ENCODE peak calls at places on chromosome 15, in ten cellular contexts. One of them, this sample, is unnamed.

GRCh38 chr15:49101536-49101935 is 53.9 kb downstream of the COPS2 start:
- DNase-seq in stimulated activated naive CD8-positive, alpha-beta T cell treated with anti-CD3 and anti-CD28 coated beads, Interleukin-15, Interleukin-2, amounts not matched to agents 100 U/mL and 50 U/mL, for 24 hours: no peak
- DNase-seq in lower lobe of right lung: no peak
- DNase-seq in aorta: no peak
- DNase-seq in SJSA1: peak; percentile 49
- DNase-seq in non-pigmented ciliary epithelial cell: no peak
- DNase-seq in fibroblast of lung: peak; percentile 71
- DNase-seq in effector memory CD8-positive, alpha-beta T cell: no peak
- DNase-seq in NCI-H1092 treated with DMSO at 0.1 percent for 48 hours: no peak
- DNase-seq in H54: no peak
- DNase-seq in this sample: no peak

GRCh38 chr15:25245801-25246622 is 192.8 kb downstream of the UBE3A start:
- DNase-seq in effector memory CD8-positive, alpha-beta T cell: no peak
- DNase-seq in H54: no peak
- DNase-seq in lower lobe of right lung: peak; percentile 24
- DNase-seq in non-pigmented ciliary epithelial cell: no peak
- DNase-seq in stimulated activated naive CD8-positive, alpha-beta T cell treated with anti-CD3 and anti-CD28 coated beads, Interleukin-15, Interleukin-2, amounts not matched to agents 100 U/mL and 50 U/mL, for 24 hours: no peak
- DNase-seq in NCI-H1092 treated with DMSO at 0.1 percent for 48 hours: no peak
- DNase-seq in SJSA1: no peak
- DNase-seq in fibroblast of lung: no peak
- DNase-seq in aorta: peak; percentile 55
- DNase-seq in this sample: no peak

GRCh38 chr15:39127925-39128617 is 452.8 kb upstream of the THBS1 start:
- DNase-seq in stimulated activated naive CD8-positive, alpha-beta T cell treated with anti-CD3 and anti-CD28 coated beads, Interleukin-15, Interleukin-2, amounts not matched to agents 100 U/mL and 50 U/mL, for 24 hours: peak; percentile 9
- DNase-seq in lower lobe of right lung: no peak
- DNase-seq in fibroblast of lung: peak; percentile 99
- DNase-seq in effector memory CD8-positive, alpha-beta T cell: no peak
- DNase-seq in aorta: no peak
- DNase-seq in SJSA1: peak; percentile 98
- DNase-seq in NCI-H1092 treated with DMSO at 0.1 percent for 48 hours: peak; percentile 1
- DNase-seq in H54: peak; percentile 25
- DNase-seq in non-pigmented ciliary epithelial cell: peak; percentile 90
- DNase-seq in this sample: no peak

GRCh38 chr15:90031231-90031791 is 30.2 kb downstream of the ZNF710 start:
- DNase-seq in H54: no peak
- DNase-seq in stimulated activated naive CD8-positive, alpha-beta T cell treated with anti-CD3 and anti-CD28 coated beads, Interleukin-15, Interleukin-2, amounts not matched to agents 100 U/mL and 50 U/mL, for 24 hours: peak; percentile 28
- DNase-seq in aorta: no peak
- DNase-seq in lower lobe of right lung: no peak
- DNase-seq in effector memory CD8-positive, alpha-beta T cell: no peak
- DNase-seq in SJSA1: no peak
- DNase-seq in non-pigmented ciliary epithelial cell: no peak
- DNase-seq in fibroblast of lung: peak; percentile 18
- DNase-seq in NCI-H1092 treated with DMSO at 0.1 percent for 48 hours: no peak
- DNase-seq in this sample: no peak

GRCh38 chr15:63532307-63532744 is 27.9 kb downstream of the USP3 start:
- DNase-seq in H54: no peak
- DNase-seq in aorta: no peak
- DNase-seq in SJSA1: no peak
- DNase-seq in non-pigmented ciliary epithelial cell: no peak
- DNase-seq in effector memory CD8-positive, alpha-beta T cell: no peak
- DNase-seq in NCI-H1092 treated with DMSO at 0.1 percent for 48 hours: no peak
- DNase-seq in lower lobe of right lung: no peak
- DNase-seq in stimulated activated naive CD8-positive, alpha-beta T cell treated with anti-CD3 and anti-CD28 coated beads, Interleukin-15, Interleukin-2, amounts not matched to agents 100 U/mL and 50 U/mL, for 24 hours: no peak
- DNase-seq in fibroblast of lung: no peak
- DNase-seq in this sample: no peak

GRCh38 chr15:95025924-95026728 is 794.8 kb downstream of the MCTP2 start:
- DNase-seq in non-pigmented ciliary epithelial cell: peak; percentile 28
- DNase-seq in aorta: peak; percentile 78
- DNase-seq in H54: peak; percentile 3
- DNase-seq in stimulated activated naive CD8-positive, alpha-beta T cell treated with anti-CD3 and anti-CD28 coated beads, Interleukin-15, Interleukin-2, amounts not matched to agents 100 U/mL and 50 U/mL, for 24 hours: peak; percentile 32
- DNase-seq in SJSA1: peak; percentile 41
- DNase-seq in fibroblast of lung: peak; percentile 39
- DNase-seq in effector memory CD8-positive, alpha-beta T cell: no peak
- DNase-seq in NCI-H1092 treated with DMSO at 0.1 percent for 48 hours: no peak
- DNase-seq in lower lobe of right lung: no peak
- DNase-seq in this sample: no peak

GRCh38 chr15:53193149-53193548 is 403.0 kb upstream of the ONECUT1 start:
- DNase-seq in H54: no peak
- DNase-seq in lower lobe of right lung: no peak
- DNase-seq in NCI-H1092 treated with DMSO at 0.1 percent for 48 hours: no peak
- DNase-seq in SJSA1: no peak
- DNase-seq in fibroblast of lung: peak; percentile 6
- DNase-seq in aorta: no peak
- DNase-seq in non-pigmented ciliary epithelial cell: no peak
- DNase-seq in stimulated activated naive CD8-positive, alpha-beta T cell treated with anti-CD3 and anti-CD28 coated beads, Interleukin-15, Interleukin-2, amounts not matched to agents 100 U/mL and 50 U/mL, for 24 hours: no peak
- DNase-seq in effector memory CD8-positive, alpha-beta T cell: no peak
- DNase-seq in this sample: no peak

GRCh38 chr15:64146885-64147681 is 4.4 kb upstream of the SNX22 start:
- DNase-seq in effector memory CD8-positive, alpha-beta T cell: no peak
- DNase-seq in stimulated activated naive CD8-positive, alpha-beta T cell treated with anti-CD3 and anti-CD28 coated beads, Interleukin-15, Interleukin-2, amounts not matched to agents 100 U/mL and 50 U/mL, for 24 hours: no peak
- DNase-seq in aorta: no peak
- DNase-seq in fibroblast of lung: peak; percentile 34
- DNase-seq in NCI-H1092 treated with DMSO at 0.1 percent for 48 hours: peak; percentile 49
- DNase-seq in lower lobe of right lung: no peak
- DNase-seq in H54: no peak
- DNase-seq in SJSA1: no peak
- DNase-seq in non-pigmented ciliary epithelial cell: no peak
- DNase-seq in this sample: no peak

GRCh38 chr15:63870403-63871209 is 36.9 kb upstream of the HERC1 start:
- DNase-seq in lower lobe of right lung: no peak
- DNase-seq in non-pigmented ciliary epithelial cell: peak; percentile 37
- DNase-seq in H54: peak; percentile 59
- DNase-seq in fibroblast of lung: peak; percentile 82
- DNase-seq in effector memory CD8-positive, alpha-beta T cell: no peak
- DNase-seq in stimulated activated naive CD8-positive, alpha-beta T cell treated with anti-CD3 and anti-CD28 coated beads, Interleukin-15, Interleukin-2, amounts not matched to agents 100 U/mL and 50 U/mL, for 24 hours: no peak
- DNase-seq in aorta: no peak
- DNase-seq in SJSA1: peak; percentile 46
- DNase-seq in NCI-H1092 treated with DMSO at 0.1 percent for 48 hours: no peak
- DNase-seq in this sample: no peak

GRCh38 chr15:52642386-52643361 is 36.5 kb downstream of the ATOSA start:
- DNase-seq in stimulated activated naive CD8-positive, alpha-beta T cell treated with anti-CD3 and anti-CD28 coated beads, Interleukin-15, Interleukin-2, amounts not matched to agents 100 U/mL and 50 U/mL, for 24 hours: no peak
- DNase-seq in H54: peak; percentile 7
- DNase-seq in lower lobe of right lung: no peak
- DNase-seq in aorta: no peak
- DNase-seq in SJSA1: no peak
- DNase-seq in fibroblast of lung: peak; percentile 92
- DNase-seq in non-pigmented ciliary epithelial cell: no peak
- DNase-seq in effector memory CD8-positive, alpha-beta T cell: no peak
- DNase-seq in NCI-H1092 treated with DMSO at 0.1 percent for 48 hours: no peak
- DNase-seq in this sample: no peak

GRCh38 chr15:74179983-74180688 is 6.6 kb downstream of the ISLR start:
- DNase-seq in lower lobe of right lung: peak; percentile 32
- DNase-seq in H54: peak; percentile 54
- DNase-seq in non-pigmented ciliary epithelial cell: no peak
- DNase-seq in aorta: peak; percentile 80
- DNase-seq in effector memory CD8-positive, alpha-beta T cell: no peak
- DNase-seq in NCI-H1092 treated with DMSO at 0.1 percent for 48 hours: no peak
- DNase-seq in SJSA1: peak; percentile 21
- DNase-seq in fibroblast of lung: peak; percentile 81
- DNase-seq in stimulated activated naive CD8-positive, alpha-beta T cell treated with anti-CD3 and anti-CD28 coated beads, Interleukin-15, Interleukin-2, amounts not matched to agents 100 U/mL and 50 U/mL, for 24 hours: no peak
- DNase-seq in this sample: no peak

GRCh38 chr15:96977886-96978285 is 647.4 kb downstream of the NR2F2 start:
- DNase-seq in NCI-H1092 treated with DMSO at 0.1 percent for 48 hours: no peak
- DNase-seq in fibroblast of lung: no peak
- DNase-seq in H54: no peak
- DNase-seq in stimulated activated naive CD8-positive, alpha-beta T cell treated with anti-CD3 and anti-CD28 coated beads, Interleukin-15, Interleukin-2, amounts not matched to agents 100 U/mL and 50 U/mL, for 24 hours: no peak
- DNase-seq in aorta: no peak
- DNase-seq in effector memory CD8-positive, alpha-beta T cell: no peak
- DNase-seq in non-pigmented ciliary epithelial cell: no peak
- DNase-seq in lower lobe of right lung: no peak
- DNase-seq in SJSA1: no peak
- DNase-seq in this sample: no peak

GRCh38 chr15:55522741-55523450 is 14.9 kb upstream of the DNAAF4 start:
- DNase-seq in aorta: no peak
- DNase-seq in H54: no peak
- DNase-seq in fibroblast of lung: no peak
- DNase-seq in stimulated activated naive CD8-positive, alpha-beta T cell treated with anti-CD3 and anti-CD28 coated beads, Interleukin-15, Interleukin-2, amounts not matched to agents 100 U/mL and 50 U/mL, for 24 hours: no peak
- DNase-seq in SJSA1: no peak
- DNase-seq in lower lobe of right lung: no peak
- DNase-seq in non-pigmented ciliary epithelial cell: no peak
- DNase-seq in NCI-H1092 treated with DMSO at 0.1 percent for 48 hours: no peak
- DNase-seq in effector memory CD8-positive, alpha-beta T cell: no peak
- DNase-seq in this sample: no peak

GRCh38 chr15:74203914-74204431 is 1.4 kb upstream of the STRA6 start:
- DNase-seq in effector memory CD8-positive, alpha-beta T cell: no peak
- DNase-seq in NCI-H1092 treated with DMSO at 0.1 percent for 48 hours: no peak
- DNase-seq in aorta: peak; percentile 92
- DNase-seq in lower lobe of right lung: no peak
- DNase-seq in non-pigmented ciliary epithelial cell: no peak
- DNase-seq in H54: no peak
- DNase-seq in stimulated activated naive CD8-positive, alpha-beta T cell treated with anti-CD3 and anti-CD28 coated beads, Interleukin-15, Interleukin-2, amounts not matched to agents 100 U/mL and 50 U/mL, for 24 hours: no peak
- DNase-seq in fibroblast of lung: peak; percentile 86
- DNase-seq in SJSA1: no peak
- DNase-seq in this sample: peak; percentile 74

GRCh38 chr15:67202991-67203390 is 51.5 kb downstream of the AAGAB start:
- DNase-seq in aorta: no peak
- DNase-seq in lower lobe of right lung: no peak
- DNase-seq in H54: no peak
- DNase-seq in effector memory CD8-positive, alpha-beta T cell: no peak
- DNase-seq in stimulated activated naive CD8-positive, alpha-beta T cell treated with anti-CD3 and anti-CD28 coated beads, Interleukin-15, Interleukin-2, amounts not matched to agents 100 U/mL and 50 U/mL, for 24 hours: no peak
- DNase-seq in fibroblast of lung: no peak
- DNase-seq in SJSA1: no peak
- DNase-seq in NCI-H1092 treated with DMSO at 0.1 percent for 48 hours: no peak
- DNase-seq in non-pigmented ciliary epithelial cell: no peak
- DNase-seq in this sample: no peak

GRCh38 chr15:99409560-99409959 is 156.2 kb upstream of the MEF2A start:
- DNase-seq in non-pigmented ciliary epithelial cell: no peak
- DNase-seq in lower lobe of right lung: no peak
- DNase-seq in effector memory CD8-positive, alpha-beta T cell: no peak
- DNase-seq in SJSA1: no peak
- DNase-seq in NCI-H1092 treated with DMSO at 0.1 percent for 48 hours: no peak
- DNase-seq in aorta: no peak
- DNase-seq in H54: no peak
- DNase-seq in fibroblast of lung: no peak
- DNase-seq in stimulated activated naive CD8-positive, alpha-beta T cell treated with anti-CD3 and anti-CD28 coated beads, Interleukin-15, Interleukin-2, amounts not matched to agents 100 U/mL and 50 U/mL, for 24 hours: no peak
- DNase-seq in this sample: peak; percentile 24

GRCh38 chr15:28994142-28994829 is 108.5 kb downstream of the APBA2 start:
- DNase-seq in fibroblast of lung: no peak
- DNase-seq in effector memory CD8-positive, alpha-beta T cell: no peak
- DNase-seq in SJSA1: no peak
- DNase-seq in NCI-H1092 treated with DMSO at 0.1 percent for 48 hours: no peak
- DNase-seq in lower lobe of right lung: no peak
- DNase-seq in aorta: no peak
- DNase-seq in stimulated activated naive CD8-positive, alpha-beta T cell treated with anti-CD3 and anti-CD28 coated beads, Interleukin-15, Interleukin-2, amounts not matched to agents 100 U/mL and 50 U/mL, for 24 hours: peak; percentile 40
- DNase-seq in H54: no peak
- DNase-seq in non-pigmented ciliary epithelial cell: no peak
- DNase-seq in this sample: no peak

GRCh38 chr15:78761891-78762385 is 49.3 kb downstream of the ADAMTS7 start:
- DNase-seq in NCI-H1092 treated with DMSO at 0.1 percent for 48 hours: no peak
- DNase-seq in effector memory CD8-positive, alpha-beta T cell: no peak
- DNase-seq in H54: no peak
- DNase-seq in aorta: peak; percentile 71
- DNase-seq in SJSA1: no peak
- DNase-seq in lower lobe of right lung: peak; percentile 28
- DNase-seq in stimulated activated naive CD8-positive, alpha-beta T cell treated with anti-CD3 and anti-CD28 coated beads, Interleukin-15, Interleukin-2, amounts not matched to agents 100 U/mL and 50 U/mL, for 24 hours: no peak
- DNase-seq in non-pigmented ciliary epithelial cell: no peak
- DNase-seq in fibroblast of lung: no peak
- DNase-seq in this sample: no peak

GRCh38 chr15:45164914-45165313 is 22.9 kb downstream of the SHF start:
- DNase-seq in lower lobe of right lung: no peak
- DNase-seq in fibroblast of lung: no peak
- DNase-seq in NCI-H1092 treated with DMSO at 0.1 percent for 48 hours: no peak
- DNase-seq in SJSA1: no peak
- DNase-seq in effector memory CD8-positive, alpha-beta T cell: no peak
- DNase-seq in non-pigmented ciliary epithelial cell: no peak
- DNase-seq in H54: no peak
- DNase-seq in aorta: no peak
- DNase-seq in stimulated activated naive CD8-positive, alpha-beta T cell treated with anti-CD3 and anti-CD28 coated beads, Interleukin-15, Interleukin-2, amounts not matched to agents 100 U/mL and 50 U/mL, for 24 hours: no peak
- DNase-seq in this sample: no peak

GRCh38 chr15:68303560-68304436 is 26.3 kb downstream of the FEM1B start:
- DNase-seq in H54: no peak
- DNase-seq in lower lobe of right lung: no peak
- DNase-seq in NCI-H1092 treated with DMSO at 0.1 percent for 48 hours: no peak
- DNase-seq in stimulated activated naive CD8-positive, alpha-beta T cell treated with anti-CD3 and anti-CD28 coated beads, Interleukin-15, Interleukin-2, amounts not matched to agents 100 U/mL and 50 U/mL, for 24 hours: no peak
- DNase-seq in effector memory CD8-positive, alpha-beta T cell: no peak
- DNase-seq in fibroblast of lung: no peak
- DNase-seq in non-pigmented ciliary epithelial cell: no peak
- DNase-seq in aorta: no peak
- DNase-seq in SJSA1: no peak
- DNase-seq in this sample: no peak

GRCh38 chr15:49855917-49856637 is 235.2 kb downstream of the DTWD1 start:
- DNase-seq in stimulated activated naive CD8-positive, alpha-beta T cell treated with anti-CD3 and anti-CD28 coated beads, Interleukin-15, Interleukin-2, amounts not matched to agents 100 U/mL and 50 U/mL, for 24 hours: no peak
- DNase-seq in fibroblast of lung: peak; percentile 98
- DNase-seq in non-pigmented ciliary epithelial cell: peak; percentile 93
- DNase-seq in effector memory CD8-positive, alpha-beta T cell: no peak
- DNase-seq in aorta: no peak
- DNase-seq in lower lobe of right lung: no peak
- DNase-seq in H54: no peak
- DNase-seq in SJSA1: no peak
- DNase-seq in NCI-H1092 treated with DMSO at 0.1 percent for 48 hours: no peak
- DNase-seq in this sample: no peak

GRCh38 chr15:101198031-101198430 is 53.8 kb downstream of the CHSY1 start:
- DNase-seq in aorta: no peak
- DNase-seq in effector memory CD8-positive, alpha-beta T cell: no peak
- DNase-seq in lower lobe of right lung: no peak
- DNase-seq in stimulated activated naive CD8-positive, alpha-beta T cell treated with anti-CD3 and anti-CD28 coated beads, Interleukin-15, Interleukin-2, amounts not matched to agents 100 U/mL and 50 U/mL, for 24 hours: no peak
- DNase-seq in non-pigmented ciliary epithelial cell: no peak
- DNase-seq in SJSA1: no peak
- DNase-seq in NCI-H1092 treated with DMSO at 0.1 percent for 48 hours: no peak
- DNase-seq in fibroblast of lung: no peak
- DNase-seq in H54: no peak
- DNase-seq in this sample: no peak

GRCh38 chr15:51341366-51342248 is at the start of gene GLDN:
- DNase-seq in effector memory CD8-positive, alpha-beta T cell: no peak
- DNase-seq in aorta: peak; percentile 91
- DNase-seq in fibroblast of lung: peak; percentile 46
- DNase-seq in non-pigmented ciliary epithelial cell: no peak
- DNase-seq in NCI-H1092 treated with DMSO at 0.1 percent for 48 hours: peak; percentile 34
- DNase-seq in SJSA1: no peak
- DNase-seq in H54: no peak
- DNase-seq in lower lobe of right lung: peak; percentile 87
- DNase-seq in stimulated activated naive CD8-positive, alpha-beta T cell treated with anti-CD3 and anti-CD28 coated beads, Interleukin-15, Interleukin-2, amounts not matched to agents 100 U/mL and 50 U/mL, for 24 hours: no peak
- DNase-seq in this sample: no peak

GRCh38 chr15:44298878-44299277 is 10.4 kb downstream of the GOLM2 start:
- DNase-seq in SJSA1: no peak
- DNase-seq in lower lobe of right lung: no peak
- DNase-seq in aorta: no peak
- DNase-seq in NCI-H1092 treated with DMSO at 0.1 percent for 48 hours: no peak
- DNase-seq in stimulated activated naive CD8-positive, alpha-beta T cell treated with anti-CD3 and anti-CD28 coated beads, Interleukin-15, Interleukin-2, amounts not matched to agents 100 U/mL and 50 U/mL, for 24 hours: no peak
- DNase-seq in effector memory CD8-positive, alpha-beta T cell: no peak
- DNase-seq in H54: no peak
- DNase-seq in non-pigmented ciliary epithelial cell: no peak
- DNase-seq in fibroblast of lung: no peak
- DNase-seq in this sample: peak; percentile 55

GRCh38 chr15:101370330-101371024 is 75.4 kb upstream of the SNRPA1 start:
- DNase-seq in aorta: no peak
- DNase-seq in fibroblast of lung: no peak
- DNase-seq in stimulated activated naive CD8-positive, alpha-beta T cell treated with anti-CD3 and anti-CD28 coated beads, Interleukin-15, Interleukin-2, amounts not matched to agents 100 U/mL and 50 U/mL, for 24 hours: no peak
- DNase-seq in effector memory CD8-positive, alpha-beta T cell: no peak
- DNase-seq in non-pigmented ciliary epithelial cell: no peak
- DNase-seq in SJSA1: no peak
- DNase-seq in lower lobe of right lung: no peak
- DNase-seq in NCI-H1092 treated with DMSO at 0.1 percent for 48 hours: no peak
- DNase-seq in H54: no peak
- DNase-seq in this sample: no peak

GRCh38 chr15:68017221-68017620 is 36.9 kb upstream of the PIAS1 start:
- DNase-seq in SJSA1: no peak
- DNase-seq in aorta: no peak
- DNase-seq in H54: no peak
- DNase-seq in effector memory CD8-positive, alpha-beta T cell: no peak
- DNase-seq in NCI-H1092 treated with DMSO at 0.1 percent for 48 hours: no peak
- DNase-seq in non-pigmented ciliary epithelial cell: no peak
- DNase-seq in stimulated activated naive CD8-positive, alpha-beta T cell treated with anti-CD3 and anti-CD28 coated beads, Interleukin-15, Interleukin-2, amounts not matched to agents 100 U/mL and 50 U/mL, for 24 hours: no peak
- DNase-seq in lower lobe of right lung: no peak
- DNase-seq in fibroblast of lung: no peak
- DNase-seq in this sample: no peak

GRCh38 chr15:96054029-96054428 is 276.5 kb upstream of the NR2F2 start:
- DNase-seq in effector memory CD8-positive, alpha-beta T cell: no peak
- DNase-seq in NCI-H1092 treated with DMSO at 0.1 percent for 48 hours: no peak
- DNase-seq in non-pigmented ciliary epithelial cell: no peak
- DNase-seq in aorta: no peak
- DNase-seq in lower lobe of right lung: no peak
- DNase-seq in H54: no peak
- DNase-seq in SJSA1: no peak
- DNase-seq in stimulated activated naive CD8-positive, alpha-beta T cell treated with anti-CD3 and anti-CD28 coated beads, Interleukin-15, Interleukin-2, amounts not matched to agents 100 U/mL and 50 U/mL, for 24 hours: no peak
- DNase-seq in fibroblast of lung: no peak
- DNase-seq in this sample: no peak

GRCh38 chr15:84749111-84749991 is 959 bp downstream of the ZNF592 start:
- DNase-seq in stimulated activated naive CD8-positive, alpha-beta T cell treated with anti-CD3 and anti-CD28 coated beads, Interleukin-15, Interleukin-2, amounts not matched to agents 100 U/mL and 50 U/mL, for 24 hours: peak; percentile 63
- DNase-seq in lower lobe of right lung: peak; percentile 54
- DNase-seq in H54: no peak
- DNase-seq in aorta: peak; percentile 50
- DNase-seq in fibroblast of lung: peak; percentile 35
- DNase-seq in NCI-H1092 treated with DMSO at 0.1 percent for 48 hours: peak; percentile 2
- DNase-seq in non-pigmented ciliary epithelial cell: no peak
- DNase-seq in effector memory CD8-positive, alpha-beta T cell: peak; percentile 45
- DNase-seq in SJSA1: peak; percentile 53
- DNase-seq in this sample: peak; percentile 37

This sample was measured in D341Med.